ENCODE peak calls at places on chromosomes 4 and X, in eight cellular contexts. A is endothelial cell of umbilical vein; G is HepG2; I is uterus; R is breast epithelium; M is kidney; V is lower lobe of right lung; E is CD8-positive, alpha-beta memory T cell. F is an unnamed sample.
A peak's percentile ranks its signal among the peaks of the same experiment; 100 is the strongest.

GRCh38 chr4:11799182-11799581 is 370.5 kb upstream of the HS3ST1 start:
- DNase-seq in V (no peak), R (no peak), I (no peak), E (no peak), A (no peak), G (no peak), M (no peak), F (peak; percentile 45)

GRCh38 chrX:32408389-32408788 is 803.0 kb downstream of the DMD start:
- DNase-seq in A (no peak), I (no peak), M (no peak), R (no peak), E (peak; percentile 0), V (no peak), G (no peak), F (no peak)

GRCh38 chrX:120251471-120252011 is 929 bp downstream of the ZBTB33 start:
- DNase-seq in R (peak; percentile 25), M (no peak), A (peak; percentile 34), E (peak; percentile 25), V (no peak), I (peak; percentile 30), G (peak; percentile 3), F (peak; percentile 7)

GRCh38 chr4:184942447-184943425 is 75.6 kb upstream of the HELT start:
- DNase-seq in M (peak; percentile 16), V (no peak), G (no peak), R (no peak), A (no peak), E (no peak), I (no peak), F (peak; percentile 1)

GRCh38 chr4:5793514-5793913 is 82.5 kb downstream of the EVC start:
- DNase-seq in I (no peak), A (no peak), G (no peak), M (peak; percentile 40), V (no peak), E (no peak), R (no peak), F (no peak)

GRCh38 chr4:117817316-117817715 is 217.0 kb upstream of the NDST3 start:
- DNase-seq in M (no peak), R (no peak), G (no peak), V (no peak), A (no peak), E (no peak), I (no peak), F (no peak)

GRCh38 chrX:13764765-13765164 is 30.2 kb downstream of the OFD1 start:
- DNase-seq in M (no peak), A (no peak), V (no peak), I (no peak), G (peak; percentile 1), R (no peak), E (no peak), F (peak; percentile 23)

GRCh38 chr4:1578968-1579833 is 104.9 kb downstream of the FAM53A start:
- DNase-seq in E (peak; percentile 75), A (peak; percentile 34), M (peak; percentile 92), V (peak; percentile 91), R (peak; percentile 58), G (no peak), I (peak; percentile 77), F (peak; percentile 17)

GRCh38 chr4:18440527-18441215 is 419.1 kb upstream of the LCORL start:
- DNase-seq in I (no peak), A (no peak), R (no peak), E (no peak), V (no peak), G (no peak), M (no peak), F (no peak)

GRCh38 chrX:19836337-19836736 is 51.1 kb downstream of the SH3KBP1 start:
- DNase-seq in V (no peak), E (no peak), R (no peak), G (no peak), A (no peak), M (no peak), I (no peak), F (no peak)

GRCh38 chr4:153365003-153365402 is 20.5 kb downstream of the MND1 start:
- DNase-seq in R (no peak), V (peak; percentile 61), I (no peak), A (no peak), E (no peak), M (no peak), G (no peak), F (no peak)
- H3K4me1 ChIP-seq in R (no peaks in the 10 kb centered on the region), V (no peaks in the 10 kb centered on the region), I (no peaks in the 10 kb centered on the region), A (no peaks in the 10 kb centered on the region), E (no peaks in the 10 kb centered on the region), M (no peaks in the 10 kb centered on the region), G (no peaks in the 10 kb centered on the region), F (no peaks in the 10 kb centered on the region)

DNA sequence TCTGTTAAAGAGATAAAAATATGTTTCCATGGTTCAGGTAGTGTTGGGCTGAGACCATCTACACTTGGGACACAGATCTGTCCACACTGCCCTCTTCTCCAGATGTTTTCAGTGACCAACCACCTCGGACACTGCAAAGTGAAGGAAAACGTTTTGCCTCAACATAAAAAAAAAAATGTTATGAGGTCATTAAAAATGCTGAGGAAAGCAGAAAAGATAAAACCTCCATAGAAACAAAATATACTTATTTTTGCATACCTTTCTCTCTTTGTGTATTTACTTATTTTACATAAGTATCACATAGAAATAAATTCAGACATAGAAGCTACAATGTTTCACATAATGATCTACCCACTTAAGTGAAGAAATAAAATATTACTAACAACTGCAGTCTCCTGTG is 200.3 kb upstream of the VCX3A start:
- DNase-seq in V (no peak), E (no peak), I (no peak), R (no peak), M (no peak), A (no peak), G (no peak), F (no peak)
- H3K4me1 ChIP-seq in V (no peaks in the 10 kb centered on the region), E (no peaks in the 10 kb centered on the region), I (no peaks in the 10 kb centered on the region), R (no peaks in the 10 kb centered on the region), M (no peaks in the 10 kb centered on the region), A (no peaks in the 10 kb centered on the region), G (no peaks in the 10 kb centered on the region), F (no peaks in the 10 kb centered on the region)

GRCh38 chr4:123554263-123554662 is 157.7 kb downstream of the SPRY1 start:
- DNase-seq in A (no peak), I (no peak), R (no peak), V (no peak), E (no peak), G (no peak), M (no peak), F (no peak)
- H3K4me1 ChIP-seq in A (peaks cover 20% of the 10 kb centered on the region), I (no peaks in the 10 kb centered on the region), R (peaks cover 6% of the 10 kb centered on the region), V (peaks cover 30% of the 10 kb centered on the region), E (no peaks in the 10 kb centered on the region), G (peaks cover 65% of the 10 kb centered on the region), M (peaks cover 11% of the 10 kb centered on the region), F (peaks cover 5% of the 10 kb centered on the region)

GRCh38 chr4:80184053-80184790 is 13.1 kb upstream of the PRDM8 start:
- DNase-seq in M (peak; percentile 95), R (peak; percentile 60), G (peak; percentile 32), I (peak; percentile 93), E (peak; percentile 87), A (peak; percentile 58), V (peak; percentile 89), F (peak; percentile 87)
- H3K4me1 ChIP-seq in M (peaks cover 13% of the 10 kb centered on the region), R (peaks cover 4% of the 10 kb centered on the region), G (peaks cover 7% of the 10 kb centered on the region), I (no peaks in the 10 kb centered on the region), E (peaks cover 36% of the 10 kb centered on the region), A (peaks cover 27% of the 10 kb centered on the region), V (peaks cover 39% of the 10 kb centered on the region), F (no peaks in the 10 kb centered on the region)

DNA sequence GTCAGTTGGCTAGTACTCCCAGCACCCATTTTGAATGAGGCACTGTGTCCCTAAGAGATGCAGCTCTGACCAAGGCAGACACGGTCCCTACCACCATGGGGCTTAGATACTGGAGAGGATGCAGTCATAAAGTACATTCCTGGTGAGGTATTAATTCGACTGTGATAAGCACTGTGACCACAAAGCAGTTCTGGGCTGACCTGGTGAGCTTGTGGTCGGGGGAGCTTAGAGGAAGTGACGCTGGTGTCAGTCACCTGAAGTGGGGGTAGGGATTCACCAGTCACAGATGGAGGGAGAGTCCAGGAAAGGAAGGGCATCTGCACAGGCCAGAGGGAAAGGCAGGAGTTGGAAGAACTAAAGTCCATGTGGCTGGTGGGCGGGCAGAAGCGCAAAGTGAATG is 15.8 kb upstream of the CLTRN start:
- DNase-seq in E (no peak), I (no peak), G (no peak), A (no peak), M (no peak), R (no peak), V (no peak), F (no peak)
- H3K4me1 ChIP-seq in E (peaks cover 10% of the 10 kb centered on the region), I (peaks cover 10% of the 10 kb centered on the region), G (peaks cover 15% of the 10 kb centered on the region), A (peaks cover 8% of the 10 kb centered on the region), M (peaks cover 5% of the 10 kb centered on the region), R (peaks cover 7% of the 10 kb centered on the region), V (peaks cover 8% of the 10 kb centered on the region), F (no peaks in the 10 kb centered on the region)

GRCh38 chrX:9573282-9574106 is 108.6 kb downstream of the TBL1X start:
- DNase-seq in I (no peak), E (no peak), M (no peak), A (no peak), V (no peak), G (no peak), R (no peak), F (no peak)
- H3K4me1 ChIP-seq in I (no peaks in the 10 kb centered on the region), E (peaks cover 13% of the 10 kb centered on the region), M (peaks cover 14% of the 10 kb centered on the region), A (no peaks in the 10 kb centered on the region), V (no peaks in the 10 kb centered on the region), G (peaks cover 28% of the 10 kb centered on the region), R (no peaks in the 10 kb centered on the region), F (no peaks in the 10 kb centered on the region)

DNA sequence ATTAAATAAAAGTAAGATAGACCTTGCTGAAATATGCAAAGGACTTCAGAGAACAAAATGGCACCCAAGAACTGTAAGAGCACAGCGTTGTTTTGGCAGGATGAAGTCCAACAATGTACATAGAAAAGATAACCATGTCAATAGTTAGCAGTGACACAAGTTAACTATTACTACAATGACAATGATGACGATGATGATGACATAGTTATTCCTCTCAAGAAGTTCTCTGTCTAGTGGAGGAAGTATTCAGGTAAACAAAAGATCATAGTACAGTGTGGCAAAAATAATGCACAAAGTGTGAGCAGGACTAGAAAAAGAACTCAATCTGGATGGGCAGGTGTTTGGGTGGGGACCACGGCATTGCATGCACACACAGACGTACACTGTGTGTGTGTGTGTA is 75.3 kb upstream of the STIM2 start:
- DNase-seq in V (no peak), A (no peak), E (no peak), G (no peak), I (no peak), M (no peak), R (no peak), F (no peak)
- H3K4me1 ChIP-seq in V (peaks cover 18% of the 10 kb centered on the region), A (peaks cover 41% of the 10 kb centered on the region), E (peaks cover 6% of the 10 kb centered on the region), G (peaks cover 15% of the 10 kb centered on the region), I (peaks cover 3% of the 10 kb centered on the region), M (peaks cover 11% of the 10 kb centered on the region), R (no peaks in the 10 kb centered on the region), F (peaks cover 8% of the 10 kb centered on the region)

DNA sequence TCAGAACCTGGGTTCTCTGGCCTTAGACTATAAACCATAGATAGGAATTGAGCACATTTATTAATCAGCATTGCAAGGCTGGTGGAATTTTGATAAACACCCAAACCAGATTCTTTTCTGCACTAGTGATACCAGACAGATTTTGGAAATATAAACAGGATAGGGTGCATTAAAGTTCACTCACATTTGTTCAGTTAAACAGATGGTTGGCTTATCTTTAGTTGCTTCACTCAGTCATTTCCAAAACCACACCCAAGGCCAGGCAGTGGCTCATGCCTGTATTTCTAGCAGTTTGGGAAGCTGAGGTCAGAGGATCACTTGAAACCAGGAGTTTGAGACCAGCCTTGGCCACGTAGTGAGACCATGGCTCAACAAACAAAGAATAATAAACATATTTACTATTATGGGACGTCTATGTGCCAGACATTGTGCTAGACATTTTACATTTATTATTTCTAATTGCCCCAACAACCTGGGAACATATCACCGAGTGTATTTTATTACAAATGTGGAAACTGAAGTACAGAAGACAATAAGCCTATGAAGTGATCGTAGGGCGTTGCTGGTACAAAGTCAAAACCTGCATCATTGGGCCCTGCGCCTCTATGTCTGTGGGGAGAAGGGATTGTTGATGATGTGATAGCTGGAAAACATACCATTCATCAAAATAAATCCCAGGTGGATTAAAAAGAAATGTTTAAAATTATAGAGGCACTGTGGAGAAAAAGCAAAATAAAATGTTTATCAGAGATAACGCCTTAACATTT is 15.0 kb downstream of the ADD1 start:
- DNase-seq in R (no peak), E (no peak), G (peak; percentile 56), A (peak; percentile 53), I (no peak), V (no peak), M (no peak), F (no peak)
- H3K4me1 ChIP-seq in R (peaks cover 12% of the 10 kb centered on the region), E (peaks cover 74% of the 10 kb centered on the region), G (peaks cover 99% of the 10 kb centered on the region), A (peaks cover 44% of the 10 kb centered on the region), I (peaks cover 25% of the 10 kb centered on the region), V (peaks cover 94% of the 10 kb centered on the region), M (peaks cover 30% of the 10 kb centered on the region), F (peaks cover 14% of the 10 kb centered on the region)

F was measured in prostate gland.